ENCODE peak calls at places on chromosome 12, in seven cellular contexts. One of them, this sample, is unnamed.

GRCh38 chr12:5808956-5809355 is 136.1 kb downstream of the ANO2 start:
- DNase-seq in GM23248: peak
- DNase-seq in ovary: no peak
- DNase-seq in dorsolateral prefrontal cortex: no peak
- DNase-seq in substantia nigra: no peak
- DNase-seq in trophoblast cell: no peak
- DNase-seq in psoas muscle: no peak
- DNase-seq in this sample: no peak

GRCh38 chr12:15842106-15842505 is 40.1 kb upstream of the STRAP start:
- DNase-seq in dorsolateral prefrontal cortex: no peak
- DNase-seq in trophoblast cell: no peak
- DNase-seq in GM23248: peak
- DNase-seq in psoas muscle: no peak
- DNase-seq in ovary: no peak
- DNase-seq in substantia nigra: no peak
- DNase-seq in this sample: no peak

GRCh38 chr12:64006211-64006610 is 161.7 kb downstream of the SRGAP1 start:
- DNase-seq in trophoblast cell: peak
- DNase-seq in ovary: no peak
- DNase-seq in substantia nigra: no peak
- DNase-seq in GM23248: peak
- DNase-seq in psoas muscle: no peak
- DNase-seq in dorsolateral prefrontal cortex: no peak
- DNase-seq in this sample: no peak

GRCh38 chr12:10205251-10205807 is 7.3 kb upstream of the GABARAPL1 start:
- DNase-seq in substantia nigra: no peak
- DNase-seq in psoas muscle: no peak
- DNase-seq in dorsolateral prefrontal cortex: no peak
- DNase-seq in GM23248: peak
- DNase-seq in trophoblast cell: peak
- DNase-seq in ovary: no peak
- DNase-seq in this sample: no peak

GRCh38 chr12:79689477-79690155 is 1.1 kb downstream of the PAWR start:
- DNase-seq in psoas muscle: peak
- DNase-seq in trophoblast cell: peak
- DNase-seq in substantia nigra: peak
- DNase-seq in dorsolateral prefrontal cortex: no peak
- DNase-seq in ovary: peak
- DNase-seq in GM23248: peak
- DNase-seq in this sample: no peak

GRCh38 chr12:128449146-128449894 is 182.3 kb downstream of the TMEM132C start:
- DNase-seq in psoas muscle: no peak
- DNase-seq in GM23248: no peak
- DNase-seq in trophoblast cell: no peak
- DNase-seq in dorsolateral prefrontal cortex: no peak
- DNase-seq in ovary: no peak
- DNase-seq in substantia nigra: no peak
- DNase-seq in this sample: no peak

GRCh38 chr12:96501139-96501741 is 11.9 kb downstream of the CFAP54 start:
- DNase-seq in dorsolateral prefrontal cortex: no peak
- DNase-seq in ovary: no peak
- DNase-seq in substantia nigra: no peak
- DNase-seq in trophoblast cell: no peak
- DNase-seq in GM23248: peak
- DNase-seq in psoas muscle: no peak
- DNase-seq in this sample: peak

GRCh38 chr12:2673966-2674810 is 120.6 kb upstream of the FKBP4 start:
- DNase-seq in ovary: no peak
- DNase-seq in dorsolateral prefrontal cortex: no peak
- DNase-seq in GM23248: peak
- DNase-seq in substantia nigra: no peak
- DNase-seq in psoas muscle: no peak
- DNase-seq in trophoblast cell: no peak
- DNase-seq in this sample: no peak

GRCh38 chr12:33192226-33192625 is 247.4 kb downstream of the SYT10 start:
- DNase-seq in psoas muscle: no peak
- DNase-seq in GM23248: no peak
- DNase-seq in dorsolateral prefrontal cortex: no peak
- DNase-seq in substantia nigra: no peak
- DNase-seq in ovary: no peak
- DNase-seq in trophoblast cell: peak
- DNase-seq in this sample: no peak

GRCh38 chr12:48865141-48865440 is 579 bp downstream of the RND1 start:
- DNase-seq in substantia nigra: no peak
- DNase-seq in dorsolateral prefrontal cortex: no peak
- DNase-seq in psoas muscle: no peak
- DNase-seq in trophoblast cell: no peak
- DNase-seq in ovary: no peak
- DNase-seq in GM23248: no peak
- DNase-seq in this sample: no peak

GRCh38 chr12:47804177-47804576 is 15.5 kb downstream of the HDAC7 start:
- DNase-seq in psoas muscle: no peak
- DNase-seq in substantia nigra: no peak
- DNase-seq in trophoblast cell: no peak
- DNase-seq in GM23248: no peak
- DNase-seq in dorsolateral prefrontal cortex: no peak
- DNase-seq in ovary: no peak
- DNase-seq in this sample: no peak

GRCh38 chr12:106769546-106769945 is 4.9 kb upstream of the RIC8B start:
- DNase-seq in psoas muscle: no peak
- DNase-seq in GM23248: peak
- DNase-seq in dorsolateral prefrontal cortex: no peak
- DNase-seq in ovary: no peak
- DNase-seq in substantia nigra: no peak
- DNase-seq in trophoblast cell: no peak
- DNase-seq in this sample: no peak

GRCh38 chr12:50776749-50777728 is 13.1 kb downstream of the ATF1 start:
- DNase-seq in substantia nigra: no peak
- DNase-seq in dorsolateral prefrontal cortex: no peak
- DNase-seq in ovary: no peak
- DNase-seq in GM23248: no peak
- DNase-seq in psoas muscle: no peak
- DNase-seq in trophoblast cell: no peak
- DNase-seq in this sample: no peak

GRCh38 chr12:13347241-13348043 is 150.9 kb downstream of the EMP1 start:
- DNase-seq in trophoblast cell: no peak
- DNase-seq in GM23248: peak
- DNase-seq in ovary: no peak
- DNase-seq in substantia nigra: no peak
- DNase-seq in dorsolateral prefrontal cortex: peak
- DNase-seq in psoas muscle: peak
- DNase-seq in this sample: no peak

DNA sequence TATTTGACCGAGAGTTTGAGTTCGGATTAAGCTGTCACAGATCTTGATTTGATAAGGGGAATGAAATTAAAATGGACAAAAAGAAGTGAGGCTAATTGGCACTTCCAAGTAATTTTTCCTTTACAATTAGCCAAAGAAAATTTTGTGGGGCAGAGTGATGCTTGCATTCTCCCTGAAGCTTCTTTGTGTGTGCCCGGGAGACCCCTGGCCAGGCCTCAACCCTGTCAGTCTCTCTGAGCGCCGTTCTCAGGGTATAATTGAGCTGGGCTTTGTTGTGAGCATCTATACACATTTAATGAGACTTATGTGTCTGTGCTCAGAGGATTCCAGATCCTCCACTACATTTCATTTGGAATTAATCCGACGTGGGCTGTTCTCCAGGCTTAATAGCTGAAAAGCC is 292.4 kb downstream of the C12orf75 start:
- DNase-seq in GM23248: no peak
- DNase-seq in dorsolateral prefrontal cortex: no peak
- DNase-seq in substantia nigra: no peak
- DNase-seq in trophoblast cell: no peak
- DNase-seq in psoas muscle: no peak
- DNase-seq in ovary: no peak
- DNase-seq in this sample: no peak
- H3K27ac ChIP-seq in GM23248: no peak
- H3K27ac ChIP-seq in dorsolateral prefrontal cortex: no peak
- H3K27ac ChIP-seq in substantia nigra: no peak
- H3K27ac ChIP-seq in trophoblast cell: no peak
- H3K27ac ChIP-seq in psoas muscle: no peak
- H3K27ac ChIP-seq in ovary: no peak
- H3K27ac ChIP-seq in this sample: no peak

DNA sequence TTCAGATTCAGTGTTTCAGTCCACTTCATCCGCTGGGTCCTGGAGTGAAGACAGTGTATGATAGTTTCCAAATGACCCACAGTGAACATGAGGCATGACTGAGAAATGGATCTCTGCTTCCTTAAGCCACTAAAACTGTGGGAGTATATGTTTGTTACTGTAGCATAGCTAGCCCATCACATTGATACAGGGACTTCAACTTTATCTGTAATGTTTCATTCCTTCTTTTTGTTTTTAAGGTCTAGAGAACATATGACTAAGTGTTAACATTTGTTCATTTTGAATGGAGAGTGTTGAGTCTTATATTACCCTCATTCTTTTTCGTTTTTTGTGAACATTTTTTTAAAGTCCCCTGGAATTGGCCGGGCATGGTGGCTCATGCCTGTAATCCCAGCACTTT is 18.6 kb upstream of the NINJ2 start:
- DNase-seq in substantia nigra: no peak
- DNase-seq in dorsolateral prefrontal cortex: no peak
- DNase-seq in GM23248: no peak
- DNase-seq in ovary: no peak
- DNase-seq in trophoblast cell: no peak
- DNase-seq in psoas muscle: no peak
- DNase-seq in this sample: no peak
- H3K27ac ChIP-seq in substantia nigra: no peak
- H3K27ac ChIP-seq in dorsolateral prefrontal cortex: no peak
- H3K27ac ChIP-seq in GM23248: no peak
- H3K27ac ChIP-seq in ovary: no peak
- H3K27ac ChIP-seq in trophoblast cell: no peak
- H3K27ac ChIP-seq in psoas muscle: peak
- H3K27ac ChIP-seq in this sample: no peak

GRCh38 chr12:123118397-123118945 is 32.4 kb downstream of the PITPNM2 start:
- DNase-seq in ovary: peak
- DNase-seq in GM23248: no peak
- DNase-seq in dorsolateral prefrontal cortex: no peak
- DNase-seq in trophoblast cell: peak
- DNase-seq in substantia nigra: no peak
- DNase-seq in psoas muscle: no peak
- DNase-seq in this sample: no peak

GRCh38 chr12:123119808-123120207 is 31.1 kb downstream of the PITPNM2 start:
- DNase-seq in substantia nigra: no peak
- DNase-seq in psoas muscle: no peak
- DNase-seq in ovary: no peak
- DNase-seq in trophoblast cell: peak
- DNase-seq in dorsolateral prefrontal cortex: no peak
- DNase-seq in GM23248: peak
- DNase-seq in this sample: no peak

GRCh38 chr12:123122649-123123048 is 28.2 kb downstream of the PITPNM2 start:
- DNase-seq in psoas muscle: no peak
- DNase-seq in dorsolateral prefrontal cortex: no peak
- DNase-seq in substantia nigra: no peak
- DNase-seq in trophoblast cell: no peak
- DNase-seq in ovary: no peak
- DNase-seq in GM23248: no peak
- DNase-seq in this sample: no peak

GRCh38 chr12:123121670-123122069 is 29.2 kb downstream of the PITPNM2 start:
- DNase-seq in substantia nigra: no peak
- DNase-seq in psoas muscle: no peak
- DNase-seq in trophoblast cell: no peak
- DNase-seq in dorsolateral prefrontal cortex: no peak
- DNase-seq in GM23248: no peak
- DNase-seq in ovary: no peak
- DNase-seq in this sample: no peak

GRCh38 chr12:123120452-123121166 is 30.3 kb downstream of the PITPNM2 start:
- DNase-seq in GM23248: peak
- DNase-seq in ovary: no peak
- DNase-seq in trophoblast cell: peak
- DNase-seq in psoas muscle: no peak
- DNase-seq in substantia nigra: no peak
- DNase-seq in dorsolateral prefrontal cortex: no peak
- DNase-seq in this sample: no peak
- H3K27ac ChIP-seq in GM23248: no peak
- H3K27ac ChIP-seq in ovary: peak
- H3K27ac ChIP-seq in trophoblast cell: peak
- H3K27ac ChIP-seq in psoas muscle: no peak
- H3K27ac ChIP-seq in substantia nigra: no peak
- H3K27ac ChIP-seq in dorsolateral prefrontal cortex: no peak
- H3K27ac ChIP-seq in this sample: no peak

GRCh38 chr12:93784339-93785086 is 107.3 kb downstream of the CRADD start:
- DNase-seq in GM23248: peak
- DNase-seq in trophoblast cell: peak
- DNase-seq in psoas muscle: peak
- DNase-seq in substantia nigra: no peak
- DNase-seq in ovary: no peak
- DNase-seq in dorsolateral prefrontal cortex: no peak
- DNase-seq in this sample: no peak
- H3K27ac ChIP-seq in GM23248: peak
- H3K27ac ChIP-seq in trophoblast cell: peak
- H3K27ac ChIP-seq in psoas muscle: peak
- H3K27ac ChIP-seq in substantia nigra: peak
- H3K27ac ChIP-seq in ovary: no peak
- H3K27ac ChIP-seq in dorsolateral prefrontal cortex: peak
- H3K27ac ChIP-seq in this sample: peak

GRCh38 chr12:113143959-113144358 is 5.6 kb upstream of the CFAP73 start:
- DNase-seq in psoas muscle: no peak
- DNase-seq in substantia nigra: no peak
- DNase-seq in GM23248: no peak
- DNase-seq in dorsolateral prefrontal cortex: no peak
- DNase-seq in trophoblast cell: no peak
- DNase-seq in ovary: no peak
- DNase-seq in this sample: no peak

GRCh38 chr12:113144771-113145170 is 4.8 kb upstream of the CFAP73 start:
- DNase-seq in substantia nigra: no peak
- DNase-seq in dorsolateral prefrontal cortex: no peak
- DNase-seq in psoas muscle: no peak
- DNase-seq in GM23248: no peak
- DNase-seq in trophoblast cell: no peak
- DNase-seq in ovary: no peak
- DNase-seq in this sample: no peak

GRCh38 chr12:113142173-113142885 is 6.8 kb upstream of the RASAL1 start:
- DNase-seq in dorsolateral prefrontal cortex: peak
- DNase-seq in GM23248: no peak
- DNase-seq in ovary: no peak
- DNase-seq in psoas muscle: no peak
- DNase-seq in substantia nigra: peak
- DNase-seq in trophoblast cell: no peak
- DNase-seq in this sample: no peak

GRCh38 chr12:113140706-113141105 is 5.1 kb upstream of the RASAL1 start:
- DNase-seq in GM23248: no peak
- DNase-seq in psoas muscle: no peak
- DNase-seq in ovary: no peak
- DNase-seq in trophoblast cell: no peak
- DNase-seq in dorsolateral prefrontal cortex: no peak
- DNase-seq in substantia nigra: no peak
- DNase-seq in this sample: no peak

DNA sequence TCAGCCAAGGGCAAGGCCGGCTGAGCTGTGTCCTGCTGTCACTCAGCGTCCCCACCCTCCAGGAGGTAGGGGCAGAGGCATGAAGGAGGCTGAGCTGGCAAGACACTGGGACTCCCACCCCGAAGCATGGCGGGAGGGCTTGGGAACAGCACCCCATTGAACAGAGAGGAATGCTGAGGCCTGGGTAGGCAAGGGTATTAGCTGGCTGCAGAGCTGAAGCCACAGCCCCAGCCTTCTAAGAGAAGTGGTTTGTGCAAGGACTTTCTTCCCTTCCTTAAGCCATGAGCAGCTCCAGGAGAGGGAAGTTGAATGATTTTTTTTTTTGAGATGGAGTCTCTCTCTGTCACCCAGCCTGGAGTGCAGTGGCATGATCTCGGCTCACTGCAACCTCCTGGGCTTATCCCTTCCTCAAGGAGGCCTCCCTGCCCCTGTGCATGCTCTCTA is 6.6 kb upstream of the CFAP73 start:
- DNase-seq in ovary: no peak
- DNase-seq in GM23248: no peak
- DNase-seq in psoas muscle: no peak
- DNase-seq in substantia nigra: no peak
- DNase-seq in dorsolateral prefrontal cortex: no peak
- DNase-seq in trophoblast cell: no peak
- DNase-seq in this sample: no peak
- H3K27ac ChIP-seq in ovary: no peak
- H3K27ac ChIP-seq in GM23248: no peak
- H3K27ac ChIP-seq in psoas muscle: no peak
- H3K27ac ChIP-seq in substantia nigra: peak
- H3K27ac ChIP-seq in dorsolateral prefrontal cortex: peak
- H3K27ac ChIP-seq in trophoblast cell: no peak
- H3K27ac ChIP-seq in this sample: no peak

This sample was measured in RWPE2.